ENCODE peak calls at places on chromosome 19, in nine cellular contexts. M, V, J, C, Z, S, H, L and O are unnamed samples.
A peak's percentile ranks its signal among the peaks of the same experiment; 100 is the strongest.

GRCh38 chr19:10604460-10604980 is 17.4 kb upstream of the AP1M2 start:
- DNase-seq in M (no peak), V (no peak), J (no peak), C (no peak), Z (no peak), S (no peak), H (no peak), L (peak; percentile 49), O (no peak)

GRCh38 chr19:38362076-38362945 is 12.1 kb upstream of the PSMD8 start:
- DNase-seq in M (peak; percentile 71), V (peak; percentile 69), J (peak; percentile 13), C (peak; percentile 62), Z (peak; percentile 39), S (peak; percentile 72), H (peak; percentile 73), L (peak; percentile 81), O (peak; percentile 95)

GRCh38 chr19:21221653-21222052 is 79.8 kb downstream of the ZNF431 start:
- DNase-seq in M (no peak), V (no peak), J (no peak), C (no peak), Z (no peak), S (no peak), H (peak; percentile 28), L (no peak), O (no peak)

GRCh38 chr19:29858000-29858596 is 46.3 kb downstream of the CCNE1 start:
- DNase-seq in M (no peak), V (no peak), J (no peak), C (no peak), Z (no peak), S (no peak), H (no peak), L (no peak), O (no peak)

GRCh38 chr19:39196860-39197562 is at the start of gene NCCRP1:
- DNase-seq in M (no peak), V (no peak), J (no peak), C (no peak), Z (no peak), S (no peak), H (peak; percentile 7), L (no peak), O (peak; percentile 77)

GRCh38 chr19:46221981-46222610 is 7.4 kb upstream of the IGFL1 start:
- DNase-seq in M (no peak), V (peak; percentile 63), J (no peak), C (peak; percentile 31), Z (no peak), S (peak; percentile 30), H (peak; percentile 67), L (no peak), O (peak; percentile 96)

GRCh38 chr19:16121967-16122366 is 10.3 kb downstream of the RAB8A start:
- DNase-seq in M (no peak), V (no peak), J (no peak), C (no peak), Z (no peak), S (no peak), H (no peak), L (no peak), O (peak; percentile 35)

GRCh38 chr19:45069056-45069455 is 7.2 kb downstream of the ZNF296 start:
- DNase-seq in M (no peak), V (no peak), J (no peak), C (no peak), Z (no peak), S (no peak), H (peak; percentile 15), L (no peak), O (peak; percentile 97)

GRCh38 chr19:52967772-52968171 is 5.1 kb upstream of the ZNF816 start:
- DNase-seq in M (no peak), V (no peak), J (no peak), C (no peak), Z (no peak), S (no peak), H (no peak), L (no peak), O (no peak)

GRCh38 chr19:47111081-47111589 is 2.4 kb downstream of the ZC3H4 start:
- DNase-seq in M (peak; percentile 44), V (peak; percentile 41), J (no peak), C (no peak), Z (no peak), S (no peak), H (peak; percentile 51), L (peak; percentile 60), O (no peak)

GRCh38 chr19:52398091-52398461 is 427 bp downstream of the ZNF528 start:
- DNase-seq in M (no peak), V (peak; percentile 19), J (no peak), C (peak; percentile 3), Z (no peak), S (no peak), H (peak; percentile 30), L (no peak), O (peak; percentile 69)

GRCh38 chr19:15282311-15282705 is 50.0 kb downstream of the BRD4 start:
- DNase-seq in M (no peak), V (no peak), J (no peak), C (no peak), Z (no peak), S (no peak), H (no peak), L (no peak), O (no peak)

GRCh38 chr19:44625531-44626066 is 12.2 kb downstream of the IGSF23 start:
- DNase-seq in M (no peak), V (no peak), J (no peak), C (peak; percentile 71), Z (no peak), S (no peak), H (no peak), L (no peak), O (no peak)

GRCh38 chr19:35509018-35509652 is 4.3 kb downstream of the DMKN start:
- DNase-seq in M (no peak), V (peak; percentile 67), J (peak; percentile 35), C (no peak), Z (no peak), S (no peak), H (no peak), L (peak; percentile 50), O (peak; percentile 86)

GRCh38 chr19:5536337-5536894 is 31.3 kb downstream of the TINCR start:
- DNase-seq in M (no peak), V (peak; percentile 24), J (no peak), C (peak; percentile 25), Z (no peak), S (no peak), H (peak; percentile 58), L (no peak), O (peak; percentile 87)

GRCh38 chr19:46487802-46488445 is 7.7 kb downstream of the PNMA8B start:
- DNase-seq in M (peak; percentile 53), V (peak; percentile 87), J (no peak), C (peak; percentile 42), Z (no peak), S (peak; percentile 76), H (peak; percentile 92), L (peak; percentile 67), O (peak; percentile 98)

GRCh38 chr19:52336117-52336811 is at the start of gene ZNF610:
- DNase-seq in M (peak; percentile 81), V (peak; percentile 93), J (peak; percentile 41), C (peak; percentile 83), Z (peak; percentile 28), S (peak; percentile 83), H (peak; percentile 92), L (peak; percentile 86), O (peak; percentile 98)

GRCh38 chr19:10321874-10322835 is 6.3 kb upstream of the FDX2 start:
- DNase-seq in M (no peak), V (no peak), J (no peak), C (no peak), Z (no peak), S (no peak), H (no peak), L (no peak), O (peak; percentile 79)

GRCh38 chr19:30227071-30227621 is 145.0 kb upstream of the ZNF536 start:
- DNase-seq in M (no peak), V (no peak), J (no peak), C (no peak), Z (no peak), S (no peak), H (peak; percentile 9), L (no peak), O (no peak)

DNA sequence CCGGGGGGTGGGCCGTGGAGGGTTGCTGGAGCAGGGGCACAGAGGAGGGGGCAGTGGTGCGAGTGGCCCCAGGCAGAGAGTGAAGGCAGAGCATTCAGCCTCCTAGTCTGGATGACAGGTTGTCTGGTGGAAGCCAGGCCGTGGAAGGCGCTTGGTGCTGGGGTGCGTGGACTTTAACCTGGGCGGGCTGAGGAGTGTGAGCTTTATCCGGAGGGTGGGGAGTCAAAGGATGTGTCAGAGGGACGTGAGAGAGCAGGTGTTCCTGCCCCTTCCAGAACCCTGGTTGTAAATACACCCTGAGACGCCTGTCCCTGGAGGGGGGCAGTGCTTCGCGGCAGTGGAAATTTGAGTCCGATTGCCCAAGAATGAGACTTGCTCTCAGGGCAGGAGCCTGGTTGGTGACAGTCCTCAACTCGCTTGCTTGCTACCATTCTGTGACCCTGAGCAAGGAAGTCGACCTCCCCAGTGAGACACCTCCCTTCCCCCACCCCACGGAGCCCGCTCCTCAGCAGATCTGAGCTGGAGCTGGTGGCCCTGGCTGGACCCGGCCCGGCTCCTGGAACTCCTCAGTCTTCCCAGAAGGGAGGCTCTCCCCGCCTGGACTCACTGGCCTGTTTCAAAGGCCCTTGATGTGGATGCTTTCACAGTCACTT is 2.3 kb downstream of the SPPL2B start:
- DNase-seq in M (no peak), V (no peak), J (no peak), C (no peak), Z (no peak), S (no peak), H (no peak), L (no peak), O (no peak)
- H3K4me3 ChIP-seq in M (no peak overlapping the region), V (no peak overlapping the region), J (no peak overlapping the region), C (no peak overlapping the region), Z (no peak overlapping the region), S (no peak overlapping the region), H (no peak overlapping the region), L (no peak overlapping the region), O (no peak overlapping the region)

DNA sequence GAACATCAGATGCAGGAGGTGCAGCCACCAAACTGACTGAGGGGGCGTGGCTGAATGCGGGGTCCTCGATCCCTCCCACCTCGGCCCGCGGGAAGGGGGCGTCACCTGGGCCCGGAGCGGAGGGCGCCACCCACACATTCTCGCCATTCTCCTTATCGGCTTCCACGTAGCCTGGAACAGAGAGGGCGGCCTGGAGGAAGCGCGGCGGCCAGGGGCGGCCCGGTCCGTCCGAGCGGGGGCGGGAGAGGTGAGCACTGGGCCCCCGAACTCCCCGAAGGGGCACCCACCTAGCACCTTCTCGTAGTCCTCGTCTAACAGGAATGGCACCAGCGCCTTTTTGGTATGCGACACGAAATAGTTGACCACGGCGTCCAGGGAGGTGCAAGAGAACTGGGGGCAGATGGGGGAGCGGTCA is 11.8 kb downstream of the STAP2 start:
- DNase-seq in M (no peak), V (peak; percentile 47), J (no peak), C (no peak), Z (no peak), S (no peak), H (no peak), L (no peak), O (no peak)
- H3K4me3 ChIP-seq in M (peak overlapping the region; percentile 45), V (peak overlapping the region; percentile 48), J (no peak overlapping the region), C (peak overlapping the region; percentile 29), Z (no peak overlapping the region), S (no peak overlapping the region), H (no peak overlapping the region), L (no peak overlapping the region), O (no peak overlapping the region)

GRCh38 chr19:19627442-19627715 is 641 bp downstream of the LPAR2 start:
- DNase-seq in M (no peak), V (no peak), J (no peak), C (no peak), Z (no peak), S (no peak), H (no peak), L (peak; percentile 55), O (no peak)
- H3K4me3 ChIP-seq in M (peak overlapping the region; percentile 68), V (peak overlapping the region; percentile 40), J (peak overlapping the region; percentile 67), C (peak overlapping the region; percentile 24), Z (peak overlapping the region; percentile 71), S (peak overlapping the region; percentile 50), H (peak overlapping the region; percentile 37), L (peak overlapping the region; percentile 72), O (peak overlapping the region; percentile 51)

GRCh38 chr19:43481701-43482100 is 16.3 kb upstream of the LYPD3 start:
- DNase-seq in M (no peak), V (no peak), J (no peak), C (no peak), Z (no peak), S (no peak), H (no peak), L (no peak), O (peak; percentile 18)
- H3K4me3 ChIP-seq in M (no peak overlapping the region), V (no peak overlapping the region), J (no peak overlapping the region), C (no peak overlapping the region), Z (no peak overlapping the region), S (no peak overlapping the region), H (no peak overlapping the region), L (no peak overlapping the region), O (no peak overlapping the region)